ENCODE peak calls at places on chromosome 18, in eight cellular contexts. H is A549, Z is GM12878, R is GM23338, J is SK-N-SH, B is HCT116, N is K562, W is HepG2. D is an unnamed sample.

GRCh38 chr18:55385770-55386169 is 202.2 kb downstream of the TCF4 start:
- DNase-seq in H (no peak), Z (no peak), R (no peak), J (no peak), B (no peak), N (no peak), W (no peak), D (no peak)

GRCh38 chr18:25727281-25727680 is 363.1 kb downstream of the SS18 start:
- DNase-seq in H (no peak), Z (no peak), R (no peak), J (no peak), B (no peak), N (no peak), W (no peak), D (no peak)

GRCh38 chr18:5021558-5021957 is 175.5 kb downstream of the AKAIN1 start:
- DNase-seq in H (no peak), Z (no peak), R (no peak), J (no peak), B (no peak), N (no peak), W (no peak), D (no peak)

GRCh38 chr18:63681449-63682381 is 20.0 kb upstream of the SERPINB3 start:
- DNase-seq in H (peak; percentile 87), Z (no peak), R (no peak), J (no peak), B (no peak), N (no peak), W (peak; percentile 6), D (no peak)

GRCh38 chr18:5709476-5710095 is 165.8 kb upstream of the EPB41L3 start:
- DNase-seq in H (no peak), Z (no peak), R (no peak), J (no peak), B (no peak), N (no peak), W (no peak), D (no peak)

GRCh38 chr18:34809697-34810096 is 99.6 kb downstream of the DTNA start:
- DNase-seq in H (peak; percentile 39), Z (no peak), R (peak; percentile 88), J (peak; percentile 6), B (peak; percentile 50), N (peak; percentile 18), W (peak; percentile 52), D (peak; percentile 4)

GRCh38 chr18:6543330-6543908 is 128.7 kb upstream of the L3MBTL4 start:
- DNase-seq in H (peak; percentile 12), Z (no peak), R (peak; percentile 64), J (peak; percentile 37), B (no peak), N (peak; percentile 19), W (peak; percentile 14), D (no peak)

GRCh38 chr18:31576670-31577069 is 15.0 kb upstream of the TTR start:
- DNase-seq in H (no peak), Z (no peak), R (no peak), J (no peak), B (no peak), N (no peak), W (no peak), D (no peak)

GRCh38 chr18:76490701-76491171 is 4.3 kb downstream of the ZNF516 start:
- DNase-seq in H (no peak), Z (no peak), R (peak; percentile 66), J (peak; percentile 44), B (no peak), N (no peak), W (no peak), D (no peak)

GRCh38 chr18:49207373-49207772 is 253.1 kb downstream of the DYM start:
- DNase-seq in H (no peak), Z (no peak), R (no peak), J (no peak), B (peak; percentile 21), N (no peak), W (no peak), D (no peak)

GRCh38 chr18:25016181-25016580 is 335.8 kb downstream of the ZNF521 start:
- DNase-seq in H (no peak), Z (no peak), R (no peak), J (no peak), B (no peak), N (no peak), W (no peak), D (no peak)

GRCh38 chr18:59672125-59672769 is 25.0 kb downstream of the CCBE1 start:
- DNase-seq in H (no peak), Z (no peak), R (no peak), J (no peak), B (no peak), N (no peak), W (no peak), D (no peak)

GRCh38 chr18:14086459-14087231 is 45.6 kb downstream of the ZNF519 start:
- DNase-seq in H (peak; percentile 16), Z (no peak), R (peak; percentile 84), J (peak; percentile 45), B (no peak), N (peak; percentile 17), W (peak; percentile 50), D (no peak)

DNA sequence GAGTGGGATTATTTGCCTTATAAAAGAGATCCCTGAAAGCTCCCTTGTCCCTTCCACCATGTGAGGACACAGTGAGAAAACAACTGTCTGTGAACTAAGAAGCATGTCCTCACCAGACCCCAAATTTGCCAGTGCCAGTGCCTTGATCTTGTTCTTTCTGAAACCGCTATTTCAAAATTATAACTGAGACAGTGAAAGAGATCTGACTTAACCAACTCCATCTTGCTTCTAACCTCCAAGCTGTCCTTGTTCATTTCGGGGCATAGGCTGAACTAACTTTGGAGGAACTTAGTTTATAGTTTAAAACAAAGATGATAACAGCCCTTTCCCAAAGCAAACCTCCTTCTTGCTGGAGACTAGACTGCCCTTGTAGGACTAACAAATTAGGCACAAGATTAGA is 563.9 kb downstream of the ADCYAP1 start:
- DNase-seq in H (no peak), Z (no peak), R (no peak), J (no peak), B (no peak), N (no peak), W (no peak), D (no peak)
- TF ChIP-seq REST in H (no peak), Z (no peak), R (no peak), J (no peak), B (no peak), N (no peak), W (no peak), D (no peak)

GRCh38 chr18:58290059-58290747 is 246.2 kb downstream of the NEDD4L start:
- DNase-seq in H (no peak), Z (no peak), R (no peak), J (no peak), B (no peak), N (no peak), W (no peak), D (no peak)
- H3K4me1 ChIP-seq in H (peaks cover 54% of the 10 kb centered on the region), Z (peaks cover 12% of the 10 kb centered on the region), R (peaks cover 27% of the 10 kb centered on the region), J (no peaks in the 10 kb centered on the region), B (peaks cover 40% of the 10 kb centered on the region), N (peaks cover 13% of the 10 kb centered on the region), W (peaks cover 45% of the 10 kb centered on the region), D (peaks cover 38% of the 10 kb centered on the region)

GRCh38 chr18:54269924-54270844 is 867 bp downstream of the POLI start:
- DNase-seq in H (peak; percentile 74), Z (no peak), R (peak; percentile 85), J (peak; percentile 65), B (peak; percentile 68), N (no peak), W (peak; percentile 35), D (no peak)

GRCh38 chr18:54261894-54262293 is 7.4 kb upstream of the POLI start:
- DNase-seq in H (no peak), Z (peak; percentile 85), R (no peak), J (no peak), B (no peak), N (no peak), W (no peak), D (no peak)

GRCh38 chr18:54263904-54264336 is 5.4 kb upstream of the POLI start:
- DNase-seq in H (no peak), Z (peak; percentile 90), R (no peak), J (no peak), B (no peak), N (no peak), W (peak; percentile 29), D (no peak)

DNA sequence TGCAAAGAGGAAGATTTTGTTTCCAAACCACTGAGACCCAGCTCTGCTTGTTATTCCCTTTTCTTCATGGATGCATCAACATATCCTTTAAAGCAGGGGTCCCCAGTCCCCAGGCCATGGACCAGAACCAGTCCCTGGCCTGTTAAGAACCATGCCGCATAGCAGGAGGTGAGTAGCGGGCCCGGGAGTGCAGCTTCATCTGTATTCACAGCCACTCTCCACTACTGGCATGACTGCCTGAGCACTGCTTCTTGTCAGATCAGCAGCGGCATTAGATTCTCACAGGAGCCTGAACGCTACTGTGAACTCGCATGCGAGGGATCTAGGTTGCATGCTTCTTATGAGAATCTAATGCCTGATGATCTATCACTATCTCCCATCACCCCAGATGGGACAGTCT is 1.6 kb upstream of the POLI start:
- DNase-seq in H (no peak), Z (no peak), R (no peak), J (no peak), B (no peak), N (no peak), W (no peak), D (no peak)
- TF ChIP-seq REST in H (no peak), Z (no peak), R (no peak), J (no peak), B (no peak), N (no peak), W (no peak), D (no peak)

GRCh38 chr18:79400591-79401381 is 5.1 kb downstream of the NFATC1 start:
- DNase-seq in H (no peak), Z (peak; percentile 24), R (no peak), J (no peak), B (no peak), N (peak; percentile 74), W (no peak), D (no peak)
- H3K4me1 ChIP-seq in H (no peaks in the 10 kb centered on the region), Z (peaks cover 28% of the 10 kb centered on the region), R (peaks cover 17% of the 10 kb centered on the region), J (no peaks in the 10 kb centered on the region), B (peaks cover 20% of the 10 kb centered on the region), N (peaks cover 8% of the 10 kb centered on the region), W (peaks cover 6% of the 10 kb centered on the region), D (peaks cover 42% of the 10 kb centered on the region)

D was measured in Panc1.